ENCODE peak calls at places on chromosome X, in six cellular contexts. H, R, Q, U, E and M are unnamed samples.

GRCh38 chrX:153688071-153688470 is 345 bp downstream of the SLC6A8 start:
- DNase-seq in H (no peak), R (no peak), Q (no peak), U (no peak), E (no peak), M (no peak)

GRCh38 chrX:129759576-129760061 is 20.1 kb upstream of the SASH3 start:
- DNase-seq in H (peak), R (peak), Q (peak), U (peak), E (peak), M (peak)

GRCh38 chrX:5746231-5746630 is 482.4 kb downstream of the NLGN4X start:
- DNase-seq in H (no peak), R (no peak), Q (no peak), U (no peak), E (no peak), M (no peak)

GRCh38 chrX:148417934-148418333 is 82.5 kb upstream of the AFF2 start:
- DNase-seq in H (no peak), R (no peak), Q (no peak), U (no peak), E (no peak), M (no peak)

GRCh38 chrX:7153231-7153630 is 5.3 kb upstream of the PUDP start:
- DNase-seq in H (no peak), R (no peak), Q (no peak), U (no peak), E (no peak), M (no peak)

GRCh38 chrX:30892591-30892990 is 3.5 kb upstream of the TAB3 start:
- DNase-seq in H (no peak), R (no peak), Q (no peak), U (no peak), E (no peak), M (no peak)

GRCh38 chrX:131626681-131627296 is 82.9 kb downstream of the OR13H1 start:
- DNase-seq in H (no peak), R (no peak), Q (no peak), U (no peak), E (no peak), M (no peak)

GRCh38 chrX:132592880-132593279 is 104.0 kb upstream of the MBNL3 start:
- DNase-seq in H (no peak), R (peak), Q (no peak), U (no peak), E (no peak), M (no peak)

GRCh38 chrX:11337292-11338009 is 44.2 kb downstream of the AMELX start:
- DNase-seq in H (no peak), R (no peak), Q (no peak), U (no peak), E (no peak), M (no peak)

GRCh38 chrX:108224727-108225455 is 133.3 kb downstream of the ATG4A start:
- DNase-seq in H (no peak), R (peak), Q (no peak), U (no peak), E (no peak), M (no peak)

GRCh38 chrX:37468111-37468739 is 103.2 kb upstream of the LANCL3 start:
- DNase-seq in H (no peak), R (no peak), Q (no peak), U (no peak), E (no peak), M (no peak)

GRCh38 chrX:70293621-70294020 is 3.7 kb downstream of the KIF4A start:
- DNase-seq in H (no peak), R (no peak), Q (no peak), U (no peak), E (no peak), M (no peak)

GRCh38 chrX:115030635-115031034 is 13.2 kb upstream of the IL13RA2 start:
- DNase-seq in H (peak), R (no peak), Q (no peak), U (peak), E (no peak), M (no peak)